ENCODE peak calls at places on chromosomes 13 and 19, in eight cellular contexts. A, R, B, T, N, U, J and L are unnamed samples.

GRCh38 chr19:15538774-15539173 is 30.4 kb downstream of the CYP4F22 start:
- DNase-seq in A (peak), R (no peak), B (no peak), T (no peak), N (peak), U (no peak), J (no peak), L (no peak)

GRCh38 chr13:97879646-97880297 is 73.7 kb upstream of the IPO5 start:
- DNase-seq in A (peak), R (no peak), B (peak), T (peak), N (peak), U (no peak), J (peak), L (no peak)

GRCh38 chr19:49771674-49772139 is 4.9 kb downstream of the AP2A1 start:
- DNase-seq in A (no peak), R (no peak), B (no peak), T (no peak), N (no peak), U (no peak), J (no peak), L (no peak)

GRCh38 chr19:12757544-12758274 is 6.1 kb downstream of the BEST2 start:
- DNase-seq in A (peak), R (peak), B (peak), T (peak), N (peak), U (peak), J (no peak), L (peak)

GRCh38 chr13:26062853-26063444 is 11.1 kb upstream of the SHISA2 start:
- DNase-seq in A (peak), R (no peak), B (peak), T (peak), N (peak), U (no peak), J (no peak), L (no peak)

GRCh38 chr19:52453324-52454094 is at the start of gene ZNF578:
- DNase-seq in A (peak), R (peak), B (peak), T (peak), N (peak), U (peak), J (peak), L (no peak)

GRCh38 chr19:34772697-34773554 is at the start of gene ZNF599:
- DNase-seq in A (peak), R (peak), B (peak), T (peak), N (peak), U (peak), J (peak), L (peak)

GRCh38 chr19:54392078-54392477 is 23.2 kb upstream of the TTYH1 start:
- DNase-seq in A (no peak), R (no peak), B (no peak), T (no peak), N (no peak), U (no peak), J (no peak), L (no peak)

GRCh38 chr13:111267784-111268183 is 52.7 kb upstream of the TEX29 start:
- DNase-seq in A (peak), R (no peak), B (no peak), T (peak), N (peak), U (no peak), J (peak), L (no peak)

GRCh38 chr13:31476266-31476665 is 263.1 kb upstream of the RXFP2 start:
- DNase-seq in A (peak), R (no peak), B (peak), T (peak), N (peak), U (no peak), J (peak), L (no peak)

GRCh38 chr13:87087741-87088140 is 583.4 kb upstream of the SLITRK5 start:
- DNase-seq in A (peak), R (no peak), B (no peak), T (peak), N (no peak), U (no peak), J (no peak), L (no peak)

GRCh38 chr13:100809856-100810255 is 135.3 kb upstream of the TMTC4 start:
- DNase-seq in A (no peak), R (no peak), B (no peak), T (no peak), N (no peak), U (no peak), J (no peak), L (no peak)

GRCh38 chr19:35225951-35226350 is 2.6 kb downstream of the FAM187B start:
- DNase-seq in A (no peak), R (no peak), B (no peak), T (no peak), N (no peak), U (no peak), J (no peak), L (no peak)

GRCh38 chr19:48501446-48501960 is 10.1 kb downstream of the LMTK3 start:
- DNase-seq in A (no peak), R (peak), B (no peak), T (no peak), N (no peak), U (no peak), J (no peak), L (no peak)

GRCh38 chr13:39263033-39263432 is 224.8 kb downstream of the NHLRC3 start:
- DNase-seq in A (peak), R (no peak), B (peak), T (peak), N (peak), U (no peak), J (no peak), L (no peak)

GRCh38 chr19:1189419-1189818 is 15.4 kb upstream of the SBNO2 start:
- DNase-seq in A (no peak), R (no peak), B (no peak), T (peak), N (peak), U (no peak), J (no peak), L (no peak)

GRCh38 chr13:114118763-114119123 is 13.7 kb downstream of the RASA3 start:
- DNase-seq in A (peak), R (peak), B (peak), T (peak), N (peak), U (no peak), J (no peak), L (no peak)

GRCh38 chr13:75318138-75318833 is 163.7 kb downstream of the TBC1D4 start:
- DNase-seq in A (no peak), R (no peak), B (no peak), T (no peak), N (no peak), U (no peak), J (no peak), L (no peak)

GRCh38 chr19:49787746-49788145 is 20.9 kb downstream of the AP2A1 start:
- DNase-seq in A (no peak), R (no peak), B (no peak), T (no peak), N (no peak), U (no peak), J (no peak), L (no peak)

GRCh38 chr13:48072787-48073186 is 22.1 kb downstream of the MED4 start:
- DNase-seq in A (no peak), R (no peak), B (no peak), T (no peak), N (no peak), U (no peak), J (no peak), L (no peak)

GRCh38 chr19:45524575-45525129 is 17.4 kb downstream of the VASP start:
- DNase-seq in A (no peak), R (peak), B (no peak), T (no peak), N (no peak), U (no peak), J (no peak), L (no peak)

GRCh38 chr13:110341445-110342247 is 34.6 kb downstream of the COL4A2 start:
- DNase-seq in A (peak), R (no peak), B (no peak), T (peak), N (peak), U (no peak), J (no peak), L (no peak)

GRCh38 chr13:40550130-40550529 is 116.3 kb downstream of the FOXO1 start:
- DNase-seq in A (no peak), R (no peak), B (peak), T (peak), N (peak), U (no peak), J (no peak), L (no peak)

GRCh38 chr13:20501548-20501947 is 24.1 kb downstream of the CRYL1 start:
- DNase-seq in A (no peak), R (no peak), B (no peak), T (no peak), N (no peak), U (no peak), J (no peak), L (no peak)

GRCh38 chr19:53195265-53195879 is 2.2 kb upstream of the ZNF665 start:
- DNase-seq in A (peak), R (no peak), B (peak), T (peak), N (peak), U (peak), J (peak), L (peak)

GRCh38 chr19:8441725-8442544 is 2.8 kb upstream of the HNRNPM start:
- DNase-seq in A (no peak), R (no peak), B (no peak), T (no peak), N (peak), U (no peak), J (no peak), L (no peak)

GRCh38 chr13:49494645-49495044 is 1.1 kb upstream of the PHF11 start:
- DNase-seq in A (no peak), R (no peak), B (no peak), T (no peak), N (peak), U (no peak), J (no peak), L (no peak)

GRCh38 chr19:10230155-10230903 is 802 bp downstream of the S1PR2 start:
- DNase-seq in A (peak), R (peak), B (peak), T (peak), N (peak), U (no peak), J (no peak), L (peak)

GRCh38 chr13:79503069-79503468 is 22.1 kb downstream of the NDFIP2 start:
- DNase-seq in A (no peak), R (no peak), B (no peak), T (no peak), N (no peak), U (no peak), J (no peak), L (no peak)
- TF ChIP-seq CTCF in A (no peak), R (no peak), B (no peak), T (no peak), N (no peak), U (no peak), J (no peak), L (no peak)

GRCh38 chr19:3373971-3374368 is 7.6 kb downstream of the NFIC start:
- DNase-seq in A (no peak), R (no peak), B (no peak), T (no peak), N (no peak), U (no peak), J (no peak), L (no peak)
- TF ChIP-seq CTCF in A (no peak), R (no peak), B (no peak), T (no peak), N (no peak), U (no peak), J (no peak), L (no peak)

DNA sequence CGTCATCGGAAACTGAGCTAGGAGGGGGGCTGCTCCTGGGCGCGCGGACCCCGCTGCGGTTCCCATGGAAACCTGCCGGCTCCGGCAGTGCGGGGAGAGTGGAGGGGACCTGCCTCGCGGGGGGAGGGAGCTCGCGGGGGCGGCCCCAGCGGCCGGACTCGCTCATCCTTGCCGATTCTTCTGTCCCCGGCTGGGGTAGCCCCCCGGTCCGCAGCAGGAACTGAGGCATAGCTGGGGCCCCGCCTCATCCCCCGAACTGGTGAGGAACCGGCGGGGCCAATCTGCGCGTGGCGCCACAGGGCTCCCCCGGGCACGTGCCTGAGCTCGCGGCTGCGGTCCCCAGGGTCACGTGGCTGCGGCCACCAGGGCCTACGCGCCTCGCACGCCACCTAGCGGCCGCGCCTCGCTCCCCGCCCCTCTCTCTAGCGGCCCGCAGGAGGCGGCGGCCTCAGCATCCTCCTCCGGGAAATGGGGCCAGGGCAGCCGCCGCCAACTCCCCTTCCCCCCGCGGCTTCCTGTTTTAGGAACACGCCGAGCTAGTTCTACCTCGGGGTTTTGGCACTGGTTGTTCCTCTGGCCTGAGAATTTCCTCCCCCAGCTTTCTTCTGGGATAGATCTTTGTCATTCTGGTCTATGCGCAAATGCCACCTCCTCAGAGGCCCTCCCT is 1.7 kb upstream of the ELAVL3 start:
- DNase-seq in A (peak), R (peak), B (peak), T (peak), N (peak), U (peak), J (peak), L (peak)
- TF ChIP-seq CTCF in A (peak), R (peak), B (peak), T (peak), N (peak), U (peak), J (peak), L (peak)

GRCh38 chr13:35826626-35827254 is 304.4 kb downstream of the DCLK1 start:
- DNase-seq in A (no peak), R (no peak), B (no peak), T (no peak), N (no peak), U (no peak), J (no peak), L (no peak)
- TF ChIP-seq CTCF in A (peak), R (no peak), B (no peak), T (peak), N (no peak), U (no peak), J (peak), L (no peak)

DNA sequence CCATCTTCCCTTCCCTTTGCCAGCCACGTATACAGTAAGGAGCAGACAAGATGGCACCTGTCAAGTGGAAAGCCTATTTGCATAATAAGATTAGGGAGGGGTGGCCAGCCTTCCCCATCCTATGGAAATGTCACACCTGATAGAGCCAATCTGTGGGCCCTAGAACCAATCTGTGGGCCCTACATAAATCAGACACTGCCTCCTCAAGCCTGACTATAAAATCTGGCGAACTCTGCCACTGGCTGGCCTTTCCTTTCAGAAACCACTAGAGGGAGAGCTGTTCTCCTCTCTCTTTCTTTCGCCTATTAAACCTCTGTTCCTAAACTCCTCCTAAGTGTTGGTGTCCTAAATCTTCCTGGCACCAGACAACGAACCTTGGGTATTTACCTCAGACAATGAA is 231.5 kb upstream of the KLHL1 start:
- DNase-seq in A (no peak), R (no peak), B (no peak), T (no peak), N (no peak), U (no peak), J (no peak), L (no peak)
- TF ChIP-seq CTCF in A (no peak), R (peak), B (no peak), T (no peak), N (no peak), U (no peak), J (no peak), L (no peak)

GRCh38 chr19:3434630-3435553 is 45.4 kb downstream of the SMIM24 start:
- DNase-seq in A (peak), R (peak), B (peak), T (peak), N (peak), U (peak), J (peak), L (peak)
- TF ChIP-seq CTCF in A (no peak), R (no peak), B (no peak), T (no peak), N (no peak), U (no peak), J (no peak), L (no peak)

GRCh38 chr19:33248104-33248503 is 22.5 kb upstream of the SLC7A10 start:
- DNase-seq in A (no peak), R (peak), B (no peak), T (no peak), N (no peak), U (no peak), J (no peak), L (peak)

GRCh38 chr19:33250500-33250899 is 24.9 kb upstream of the SLC7A10 start:
- DNase-seq in A (no peak), R (no peak), B (no peak), T (no peak), N (no peak), U (no peak), J (no peak), L (peak)

GRCh38 chr19:33249740-33250366 is 24.2 kb upstream of the SLC7A10 start:
- DNase-seq in A (no peak), R (no peak), B (no peak), T (no peak), N (no peak), U (no peak), J (no peak), L (peak)

GRCh38 chr19:33248553-33248953 is 22.9 kb upstream of the SLC7A10 start:
- DNase-seq in A (no peak), R (peak), B (no peak), T (no peak), N (no peak), U (no peak), J (no peak), L (peak)

GRCh38 chr19:33248954-33249613 is 23.4 kb upstream of the SLC7A10 start:
- DNase-seq in A (no peak), R (peak), B (no peak), T (no peak), N (no peak), U (no peak), J (no peak), L (peak)
- TF ChIP-seq CTCF in A (no peak), R (no peak), B (no peak), T (no peak), N (no peak), U (no peak), J (no peak), L (peak)

DNA sequence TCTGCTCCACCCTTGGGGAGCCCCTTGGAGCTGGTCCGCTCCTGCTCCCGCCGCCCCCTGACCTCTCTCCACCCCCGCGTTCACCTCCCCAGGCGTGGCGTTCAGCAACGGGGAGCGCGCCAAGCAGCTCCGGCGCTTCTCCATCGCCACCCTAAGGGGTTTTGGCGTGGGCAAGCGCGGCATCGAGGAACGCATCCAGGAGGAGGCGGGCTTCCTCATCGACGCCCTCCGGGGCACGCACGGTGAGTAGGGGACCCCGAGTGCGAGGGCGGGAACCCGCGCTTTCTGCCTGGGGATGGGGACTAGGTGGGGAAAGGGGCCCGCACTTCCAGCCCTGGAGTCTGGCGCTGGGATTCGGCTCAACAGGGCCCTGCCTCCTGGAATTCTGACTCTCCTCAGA is 1.7 kb downstream of the CYP2A13 start:
- DNase-seq in A (no peak), R (no peak), B (no peak), T (no peak), N (no peak), U (no peak), J (no peak), L (no peak)
- TF ChIP-seq CTCF in A (no peak), R (no peak), B (no peak), T (no peak), N (no peak), U (no peak), J (no peak), L (no peak)